ENCODE peak calls at places on chromosomes 16 and 17, in five cellular contexts. One of them, this sample, is unnamed.

GRCh38 chr16:990516-991291 is 9.1 kb downstream of the SOX8 start:
- DNase-seq in AG04450: no peak
- DNase-seq in GM13977: no peak
- DNase-seq in astrocyte of the spinal cord: no peak
- DNase-seq in CD8-positive, alpha-beta T cell: no peak
- DNase-seq in this sample: no peak

GRCh38 chr17:31802502-31802901 is 56.5 kb downstream of the COPRS start:
- DNase-seq in astrocyte of the spinal cord: no peak
- DNase-seq in GM13977: no peak
- DNase-seq in AG04450: no peak
- DNase-seq in CD8-positive, alpha-beta T cell: no peak
- DNase-seq in this sample: no peak

GRCh38 chr17:40615989-40616476 is 31.6 kb downstream of the SMARCE1 start:
- DNase-seq in astrocyte of the spinal cord: no peak
- DNase-seq in GM13977: no peak
- DNase-seq in CD8-positive, alpha-beta T cell: no peak
- DNase-seq in AG04450: no peak
- DNase-seq in this sample: no peak

GRCh38 chr16:4869147-4869790 is 22.0 kb downstream of the UBN1 start:
- DNase-seq in GM13977: no peak
- DNase-seq in astrocyte of the spinal cord: no peak
- DNase-seq in CD8-positive, alpha-beta T cell: no peak
- DNase-seq in AG04450: no peak
- DNase-seq in this sample: no peak

GRCh38 chr17:57940653-57941329 is 14.4 kb downstream of the CUEDC1 start:
- DNase-seq in CD8-positive, alpha-beta T cell: no peak
- DNase-seq in GM13977: no peak
- DNase-seq in AG04450: no peak
- DNase-seq in astrocyte of the spinal cord: no peak
- DNase-seq in this sample: no peak

GRCh38 chr17:8118769-8119574 is 658 bp upstream of the ALOXE3 start:
- DNase-seq in CD8-positive, alpha-beta T cell: peak; percentile 70
- DNase-seq in GM13977: peak; percentile 87
- DNase-seq in AG04450: peak; percentile 59
- DNase-seq in astrocyte of the spinal cord: peak; percentile 83
- DNase-seq in this sample: peak; percentile 84

GRCh38 chr17:49646391-49647255 is 31.3 kb downstream of the SPOP start:
- DNase-seq in AG04450: peak; percentile 29
- DNase-seq in GM13977: peak; percentile 36
- DNase-seq in astrocyte of the spinal cord: peak; percentile 86
- DNase-seq in CD8-positive, alpha-beta T cell: no peak
- DNase-seq in this sample: no peak

GRCh38 chr16:85123891-85124635 is 11.8 kb upstream of the CIBAR2 start:
- DNase-seq in AG04450: peak; percentile 68
- DNase-seq in astrocyte of the spinal cord: peak; percentile 92
- DNase-seq in CD8-positive, alpha-beta T cell: no peak
- DNase-seq in GM13977: no peak
- DNase-seq in this sample: no peak

GRCh38 chr17:39002991-39003715 is 36.0 kb upstream of the FBXO47 start:
- DNase-seq in GM13977: no peak
- DNase-seq in astrocyte of the spinal cord: peak; percentile 9
- DNase-seq in AG04450: no peak
- DNase-seq in CD8-positive, alpha-beta T cell: peak; percentile 10
- DNase-seq in this sample: no peak

GRCh38 chr17:19370493-19370960 is 7.8 kb upstream of the MAPK7 start:
- DNase-seq in astrocyte of the spinal cord: no peak
- DNase-seq in CD8-positive, alpha-beta T cell: no peak
- DNase-seq in AG04450: no peak
- DNase-seq in GM13977: peak; percentile 59
- DNase-seq in this sample: no peak

GRCh38 chr16:21263640-21264211 is 14.4 kb downstream of the CRYM start:
- DNase-seq in astrocyte of the spinal cord: peak; percentile 17
- DNase-seq in AG04450: peak; percentile 2
- DNase-seq in CD8-positive, alpha-beta T cell: no peak
- DNase-seq in GM13977: peak; percentile 42
- DNase-seq in this sample: no peak

GRCh38 chr16:66618588-66618987 is 14.1 kb downstream of the CMTM3 start:
- DNase-seq in CD8-positive, alpha-beta T cell: no peak
- DNase-seq in GM13977: no peak
- DNase-seq in astrocyte of the spinal cord: peak; percentile 98
- DNase-seq in AG04450: peak; percentile 81
- DNase-seq in this sample: no peak

GRCh38 chr17:68491381-68491849 is 20.8 kb upstream of the PRKAR1A start:
- DNase-seq in GM13977: no peak
- DNase-seq in astrocyte of the spinal cord: no peak
- DNase-seq in AG04450: no peak
- DNase-seq in CD8-positive, alpha-beta T cell: no peak
- DNase-seq in this sample: no peak

GRCh38 chr16:89112377-89113151 is 18.9 kb downstream of the ACSF3 start:
- DNase-seq in CD8-positive, alpha-beta T cell: no peak
- DNase-seq in GM13977: no peak
- DNase-seq in AG04450: no peak
- DNase-seq in astrocyte of the spinal cord: no peak
- DNase-seq in this sample: no peak

GRCh38 chr17:60640503-60640902 is 37.1 kb upstream of the BCAS3 start:
- DNase-seq in CD8-positive, alpha-beta T cell: no peak
- DNase-seq in GM13977: no peak
- DNase-seq in astrocyte of the spinal cord: no peak
- DNase-seq in AG04450: no peak
- DNase-seq in this sample: no peak

GRCh38 chr17:76438906-76439305 is 14.0 kb downstream of the UBE2O start:
- DNase-seq in astrocyte of the spinal cord: no peak
- DNase-seq in GM13977: no peak
- DNase-seq in CD8-positive, alpha-beta T cell: no peak
- DNase-seq in AG04450: no peak
- DNase-seq in this sample: no peak

GRCh38 chr16:54070944-54071343 is 215.6 kb downstream of the IRX3 start:
- DNase-seq in GM13977: peak; percentile 22
- DNase-seq in CD8-positive, alpha-beta T cell: no peak
- DNase-seq in AG04450: no peak
- DNase-seq in astrocyte of the spinal cord: no peak
- DNase-seq in this sample: no peak

GRCh38 chr17:9057310-9057709 is 36.0 kb downstream of the NTN1 start:
- DNase-seq in AG04450: no peak
- DNase-seq in GM13977: no peak
- DNase-seq in astrocyte of the spinal cord: no peak
- DNase-seq in CD8-positive, alpha-beta T cell: no peak
- DNase-seq in this sample: no peak

GRCh38 chr16:71669926-71670536 is 44.0 kb downstream of the MARVELD3 start:
- DNase-seq in CD8-positive, alpha-beta T cell: no peak
- DNase-seq in astrocyte of the spinal cord: no peak
- DNase-seq in GM13977: no peak
- DNase-seq in AG04450: no peak
- DNase-seq in this sample: no peak

GRCh38 chr16:66212426-66212825 is 154.1 kb upstream of the CDH5 start:
- DNase-seq in GM13977: no peak
- DNase-seq in AG04450: no peak
- DNase-seq in CD8-positive, alpha-beta T cell: no peak
- DNase-seq in astrocyte of the spinal cord: no peak
- DNase-seq in this sample: no peak

GRCh38 chr16:82633964-82634600 is 7.3 kb downstream of the CDH13 start:
- DNase-seq in CD8-positive, alpha-beta T cell: no peak
- DNase-seq in GM13977: no peak
- DNase-seq in astrocyte of the spinal cord: peak; percentile 37
- DNase-seq in AG04450: no peak
- DNase-seq in this sample: no peak

GRCh38 chr17:14813649-14814048 is 451.5 kb downstream of the PMP22 start:
- DNase-seq in astrocyte of the spinal cord: no peak
- DNase-seq in CD8-positive, alpha-beta T cell: no peak
- DNase-seq in AG04450: no peak
- DNase-seq in GM13977: no peak
- DNase-seq in this sample: no peak

GRCh38 chr16:49458656-49459445 is 85.2 kb downstream of the C16orf78 start:
- DNase-seq in astrocyte of the spinal cord: no peak
- DNase-seq in AG04450: no peak
- DNase-seq in CD8-positive, alpha-beta T cell: no peak
- DNase-seq in GM13977: no peak
- DNase-seq in this sample: no peak

GRCh38 chr17:13538841-13539411 is 62.8 kb downstream of the HS3ST3A1 start:
- DNase-seq in CD8-positive, alpha-beta T cell: no peak
- DNase-seq in astrocyte of the spinal cord: no peak
- DNase-seq in GM13977: no peak
- DNase-seq in AG04450: no peak
- DNase-seq in this sample: no peak

GRCh38 chr17:410674-411401 is 58.2 kb upstream of the RPH3AL start:
- DNase-seq in CD8-positive, alpha-beta T cell: peak; percentile 61
- DNase-seq in AG04450: no peak
- DNase-seq in astrocyte of the spinal cord: peak; percentile 8
- DNase-seq in GM13977: no peak
- DNase-seq in this sample: peak; percentile 60

GRCh38 chr17:33674685-33675084 is 381.6 kb upstream of the ASIC2 start:
- DNase-seq in AG04450: peak; percentile 2
- DNase-seq in GM13977: peak; percentile 67
- DNase-seq in astrocyte of the spinal cord: peak; percentile 8
- DNase-seq in CD8-positive, alpha-beta T cell: no peak
- DNase-seq in this sample: peak; percentile 21

GRCh38 chr16:24800586-24800985 is 45.2 kb upstream of the SLC5A11 start:
- DNase-seq in CD8-positive, alpha-beta T cell: no peak
- DNase-seq in GM13977: no peak
- DNase-seq in AG04450: no peak
- DNase-seq in astrocyte of the spinal cord: peak; percentile 30
- DNase-seq in this sample: no peak

GRCh38 chr17:17125136-17126084 is 80.7 kb downstream of the PLD6 start:
- DNase-seq in astrocyte of the spinal cord: peak; percentile 29
- DNase-seq in GM13977: no peak
- DNase-seq in AG04450: no peak
- DNase-seq in CD8-positive, alpha-beta T cell: no peak
- DNase-seq in this sample: no peak

GRCh38 chr16:84503751-84504395 is 586 bp downstream of the MEAK7 start:
- DNase-seq in AG04450: no peak
- DNase-seq in GM13977: no peak
- DNase-seq in CD8-positive, alpha-beta T cell: no peak
- DNase-seq in astrocyte of the spinal cord: no peak
- DNase-seq in this sample: no peak

GRCh38 chr17:11296994-11297393 is 56.0 kb downstream of the SHISA6 start:
- DNase-seq in CD8-positive, alpha-beta T cell: no peak
- DNase-seq in astrocyte of the spinal cord: no peak
- DNase-seq in GM13977: no peak
- DNase-seq in AG04450: no peak
- DNase-seq in this sample: no peak
- TF ChIP-seq CTCF in CD8-positive, alpha-beta T cell: no peak
- TF ChIP-seq CTCF in astrocyte of the spinal cord: no peak
- TF ChIP-seq CTCF in GM13977: no peak
- TF ChIP-seq CTCF in AG04450: no peak
- TF ChIP-seq CTCF in this sample: no peak

GRCh38 chr16:29951966-29952365 is 9.9 kb upstream of the TMEM219 start:
- DNase-seq in AG04450: no peak
- DNase-seq in astrocyte of the spinal cord: no peak
- DNase-seq in CD8-positive, alpha-beta T cell: no peak
- DNase-seq in GM13977: no peak
- DNase-seq in this sample: no peak
- TF ChIP-seq CTCF in AG04450: no peak
- TF ChIP-seq CTCF in astrocyte of the spinal cord: no peak
- TF ChIP-seq CTCF in CD8-positive, alpha-beta T cell: no peak
- TF ChIP-seq CTCF in GM13977: no peak
- TF ChIP-seq CTCF in this sample: no peak

GRCh38 chr17:78133971-78134898 is 3.7 kb downstream of the TMC8 start:
- DNase-seq in GM13977: peak; percentile 79
- DNase-seq in CD8-positive, alpha-beta T cell: peak; percentile 66
- DNase-seq in astrocyte of the spinal cord: no peak
- DNase-seq in AG04450: no peak
- DNase-seq in this sample: peak; percentile 70

GRCh38 chr17:78138204-78139060 is 7.8 kb upstream of the C17orf99 start:
- DNase-seq in CD8-positive, alpha-beta T cell: no peak
- DNase-seq in AG04450: no peak
- DNase-seq in astrocyte of the spinal cord: no peak
- DNase-seq in GM13977: no peak
- DNase-seq in this sample: no peak

GRCh38 chr17:78134899-78135385 is 4.4 kb downstream of the TMC8 start:
- DNase-seq in AG04450: no peak
- DNase-seq in GM13977: no peak
- DNase-seq in astrocyte of the spinal cord: no peak
- DNase-seq in CD8-positive, alpha-beta T cell: no peak
- DNase-seq in this sample: no peak

GRCh38 chr17:78137392-78138203 is 7.0 kb downstream of the TMC8 start:
- DNase-seq in AG04450: no peak
- DNase-seq in CD8-positive, alpha-beta T cell: no peak
- DNase-seq in GM13977: no peak
- DNase-seq in astrocyte of the spinal cord: no peak
- DNase-seq in this sample: peak; percentile 45

GRCh38 chr17:78135858-78136500 is 5.4 kb downstream of the TMC8 start:
- DNase-seq in AG04450: no peak
- DNase-seq in CD8-positive, alpha-beta T cell: no peak
- DNase-seq in astrocyte of the spinal cord: no peak
- DNase-seq in GM13977: no peak
- DNase-seq in this sample: no peak
- TF ChIP-seq CTCF in AG04450: no peak
- TF ChIP-seq CTCF in CD8-positive, alpha-beta T cell: no peak
- TF ChIP-seq CTCF in astrocyte of the spinal cord: no peak
- TF ChIP-seq CTCF in GM13977: no peak
- TF ChIP-seq CTCF in this sample: no peak

DNA sequence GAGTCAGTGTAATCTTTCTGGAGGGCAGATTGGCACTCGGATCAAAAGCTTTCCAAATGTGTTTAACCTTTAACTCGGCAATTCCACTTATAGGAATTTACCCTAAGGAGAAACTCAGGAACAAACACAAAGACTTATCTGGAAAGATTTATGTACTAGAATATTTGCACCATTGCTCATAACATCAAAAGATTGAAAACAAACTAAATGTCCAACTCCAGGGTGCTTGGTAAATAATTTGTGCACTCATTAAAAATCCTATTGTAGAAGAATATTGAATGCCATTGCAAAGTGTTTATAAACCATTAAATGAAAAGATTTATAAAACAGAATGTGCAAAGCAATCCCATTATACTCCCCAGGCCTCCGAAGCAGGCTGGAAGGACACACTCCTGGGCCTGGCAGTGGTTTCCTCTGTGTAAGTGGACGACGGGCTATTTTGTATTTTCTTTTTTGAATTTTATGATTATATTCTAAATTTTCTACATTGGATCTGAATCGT is 18.7 kb upstream of the RBFOX3 start:
- DNase-seq in astrocyte of the spinal cord: no peak
- DNase-seq in AG04450: no peak
- DNase-seq in GM13977: no peak
- DNase-seq in CD8-positive, alpha-beta T cell: no peak
- DNase-seq in this sample: no peak
- TF ChIP-seq CTCF in astrocyte of the spinal cord: no peak
- TF ChIP-seq CTCF in AG04450: no peak
- TF ChIP-seq CTCF in GM13977: no peak
- TF ChIP-seq CTCF in CD8-positive, alpha-beta T cell: no peak
- TF ChIP-seq CTCF in this sample: no peak

This sample was measured in natural killer cell.